ENCODE peak calls at places on chromosomes 3 and 15, in five cellular contexts. K is CD8-positive, alpha-beta memory T cell; N is HS-5; H is naive thymus-derived CD8-positive, alpha-beta T cell; M is AG09319. A is an unnamed sample.

GRCh38 chr3:24388159-24388558 is 106.5 kb downstream of the THRB start:
- DNase-seq in K (no peak), N (no peak), H (no peak), M (no peak), A (no peak)

GRCh38 chr15:82047493-82048446 is 2.0 kb upstream of the MEX3B start:
- DNase-seq in K (no peak), N (no peak), H (no peak), M (no peak), A (no peak)

GRCh38 chr15:98413973-98414546 is 234.3 kb upstream of the IGF1R start:
- DNase-seq in K (no peak), N (no peak), H (no peak), M (no peak), A (no peak)

GRCh38 chr3:134650431-134651346 is at the start of gene KY:
- DNase-seq in K (no peak), N (no peak), H (no peak), M (no peak), A (no peak)

GRCh38 chr3:72347819-72348319 is 500.4 kb downstream of the SHQ1 start:
- DNase-seq in K (peak), N (no peak), H (peak), M (peak), A (no peak)

GRCh38 chr3:157443873-157444770 is 7.5 kb downstream of the PTX3 start:
- DNase-seq in K (no peak), N (no peak), H (no peak), M (no peak), A (no peak)

GRCh38 chr3:107523361-107524213 is 825 bp downstream of the BBX start:
- DNase-seq in K (peak), N (peak), H (peak), M (no peak), A (no peak)

GRCh38 chr3:141986548-141987107 is 110.2 kb downstream of the ATP1B3 start:
- DNase-seq in K (no peak), N (no peak), H (no peak), M (no peak), A (no peak)

GRCh38 chr3:184459355-184459754 is 79.5 kb downstream of the CHRD start:
- DNase-seq in K (no peak), N (peak), H (no peak), M (no peak), A (no peak)

GRCh38 chr3:187088701-187089100 is 50.6 kb downstream of the RPL39L start:
- DNase-seq in K (no peak), N (no peak), H (no peak), M (no peak), A (no peak)

GRCh38 chr3:194482196-194482593 is 4.6 kb downstream of the ATP13A3 start:
- DNase-seq in K (no peak), N (no peak), H (no peak), M (no peak), A (no peak)

GRCh38 chr3:120418866-120419490 is 31.8 kb downstream of the FSTL1 start:
- DNase-seq in K (no peak), N (no peak), H (peak), M (no peak), A (no peak)

GRCh38 chr3:186021673-186022362 is 84.0 kb upstream of the TRA2B start:
- DNase-seq in K (no peak), N (peak), H (no peak), M (peak), A (peak)

GRCh38 chr3:14019459-14019858 is 105.2 kb downstream of the CHCHD4 start:
- DNase-seq in K (no peak), N (no peak), H (no peak), M (no peak), A (no peak)

GRCh38 chr15:99253381-99254090 is 2.3 kb downstream of the LRRC28 start:
- DNase-seq in K (no peak), N (no peak), H (no peak), M (no peak), A (no peak)

GRCh38 chr3:82033186-82033585 is 271.7 kb upstream of the GBE1 start:
- DNase-seq in K (no peak), N (no peak), H (no peak), M (no peak), A (no peak)

GRCh38 chr3:119636194-119636593 is 24.2 kb downstream of the POPDC2 start:
- DNase-seq in K (no peak), N (no peak), H (no peak), M (no peak), A (no peak)

GRCh38 chr3:155890671-155891190 is 20.3 kb downstream of the GMPS start:
- DNase-seq in K (no peak), N (no peak), H (no peak), M (peak), A (no peak)

GRCh38 chr3:55879901-55880331 is 392.8 kb upstream of the WNT5A start:
- DNase-seq in K (no peak), N (no peak), H (no peak), M (no peak), A (no peak)

GRCh38 chr15:85692873-85693272 is 101.9 kb downstream of the KLHL25 start:
- DNase-seq in K (peak), N (no peak), H (no peak), M (no peak), A (no peak)

GRCh38 chr15:51450001-51450400 is 108.5 kb downstream of the GLDN start:
- DNase-seq in K (no peak), N (no peak), H (no peak), M (no peak), A (no peak)

GRCh38 chr3:135093121-135093520 is 298.1 kb downstream of the EPHB1 start:
- DNase-seq in K (no peak), N (no peak), H (no peak), M (no peak), A (no peak)

GRCh38 chr15:54618120-54618519 is 578.6 kb downstream of the RSL24D1 start:
- DNase-seq in K (no peak), N (no peak), H (no peak), M (no peak), A (no peak)

GRCh38 chr3:126612464-126613205 is 42.3 kb downstream of the TXNRD3 start:
- DNase-seq in K (no peak), N (no peak), H (no peak), M (no peak), A (no peak)

GRCh38 chr15:69060041-69060481 is 45.6 kb downstream of the NOX5 start:
- DNase-seq in K (no peak), N (no peak), H (no peak), M (no peak), A (no peak)

GRCh38 chr15:68407141-68407885 is 24.6 kb downstream of the ITGA11 start:
- DNase-seq in K (no peak), N (no peak), H (no peak), M (no peak), A (no peak)

GRCh38 chr3:160278210-160278609 is 53.0 kb downstream of the C3orf80 start:
- DNase-seq in K (no peak), N (no peak), H (no peak), M (no peak), A (no peak)

GRCh38 chr3:138459619-138460535 is 25.5 kb downstream of the ESYT3 start:
- DNase-seq in K (no peak), N (no peak), H (no peak), M (no peak), A (no peak)

GRCh38 chr3:51750878-51751277 is 28.2 kb downstream of the IQCF6 start:
- DNase-seq in K (no peak), N (no peak), H (no peak), M (no peak), A (no peak)

GRCh38 chr3:126389792-126390142 is 4.9 kb upstream of the CFAP100 start:
- DNase-seq in K (no peak), N (no peak), H (no peak), M (no peak), A (no peak)

GRCh38 chr3:177448987-177449975 is 252.0 kb upstream of the TBL1XR1 start:
- DNase-seq in K (peak), N (no peak), H (peak), M (no peak), A (no peak)

GRCh38 chr15:54273928-54274327 is 295.7 kb downstream of the UNC13C start:
- DNase-seq in K (no peak), N (no peak), H (no peak), M (no peak), A (no peak)

GRCh38 chr15:70627734-70628541 is 135.4 kb downstream of the UACA start:
- DNase-seq in K (no peak), N (no peak), H (no peak), M (no peak), A (peak)

GRCh38 chr3:32459474-32459873 is 43.2 kb downstream of the CMTM6 start:
- DNase-seq in K (no peak), N (no peak), H (no peak), M (no peak), A (no peak)

GRCh38 chr15:71296032-71296686 is 180.9 kb downstream of the THSD4 start:
- DNase-seq in K (no peak), N (peak), H (no peak), M (peak), A (no peak)

GRCh38 chr3:38027466-38028465 is 1.7 kb downstream of the PLCD1 start:
- DNase-seq in K (no peak), N (no peak), H (no peak), M (no peak), A (no peak)